ENCODE peak calls at places on chromosome 17, in four cellular contexts. J, F, N and X are unnamed samples.

GRCh38 chr17:266219-266618 is 84.8 kb upstream of the DOC2B start:
- DNase-seq in J (no peak), F (peak; percentile 1), N (no peak), X (no peak)

GRCh38 chr17:21286066-21286770 is 1.7 kb downstream of the MAP2K3 start:
- DNase-seq in J (peak; percentile 96), F (peak; percentile 95), N (peak; percentile 82), X (no peak)

GRCh38 chr17:5118219-5118618 is 2.4 kb downstream of the USP6 start:
- DNase-seq in J (no peak), F (no peak), N (no peak), X (no peak)

GRCh38 chr17:46790216-46790615 is 28.3 kb downstream of the WNT3 start:
- DNase-seq in J (no peak), F (no peak), N (no peak), X (no peak)

GRCh38 chr17:78129385-78130079 is 977 bp upstream of the TMC6 start:
- DNase-seq in J (no peak), F (no peak), N (peak; percentile 13), X (no peak)

GRCh38 chr17:16926061-16926511 is 45.8 kb downstream of the TNFRSF13B start:
- DNase-seq in J (no peak), F (no peak), N (no peak), X (no peak)

GRCh38 chr17:67400193-67400592 is 23.1 kb downstream of the PITPNC1 start:
- DNase-seq in J (no peak), F (no peak), N (no peak), X (no peak)

GRCh38 chr17:75914643-75915265 is 10.1 kb upstream of the MRPL38 start:
- DNase-seq in J (no peak), F (no peak), N (no peak), X (no peak)

GRCh38 chr17:35856603-35857002 is 12.1 kb downstream of the HEATR9 start:
- DNase-seq in J (no peak), F (no peak), N (no peak), X (no peak)

GRCh38 chr17:3773511-3773910 is 27.5 kb downstream of the ITGAE start:
- DNase-seq in J (peak; percentile 34), F (no peak), N (no peak), X (no peak)

GRCh38 chr17:3773966-3774365 is 27.0 kb downstream of the ITGAE start:
- DNase-seq in J (no peak), F (no peak), N (no peak), X (no peak)

GRCh38 chr17:3780986-3781385 is 20.0 kb downstream of the ITGAE start:
- DNase-seq in J (no peak), F (no peak), N (no peak), X (no peak)

GRCh38 chr17:3772764-3773163 is 28.2 kb downstream of the ITGAE start:
- DNase-seq in J (no peak), F (no peak), N (no peak), X (no peak)

GRCh38 chr17:3777366-3777765 is 23.6 kb downstream of the ITGAE start:
- DNase-seq in J (no peak), F (no peak), N (no peak), X (no peak)
- H3K27ac ChIP-seq in J (no peak overlapping the region), F (no peak overlapping the region), N (no peak overlapping the region), X (no peak overlapping the region)

GRCh38 chr17:1449412-1449967 is 6.5 kb downstream of the CRK start:
- DNase-seq in J (no peak), F (no peak), N (no peak), X (no peak)
- H3K27ac ChIP-seq in J (no peak overlapping the region), F (no peak overlapping the region), N (peak overlapping the region; percentile 87), X (no peak overlapping the region)

GRCh38 chr17:28812980-28813377 is 29.6 kb downstream of the FAM222B start:
- DNase-seq in J (no peak), F (no peak), N (no peak), X (no peak)
- H3K27ac ChIP-seq in J (peak overlapping the region; percentile 99), F (peak overlapping the region; percentile 74), N (peak overlapping the region; percentile 92), X (no peak overlapping the region)

DNA sequence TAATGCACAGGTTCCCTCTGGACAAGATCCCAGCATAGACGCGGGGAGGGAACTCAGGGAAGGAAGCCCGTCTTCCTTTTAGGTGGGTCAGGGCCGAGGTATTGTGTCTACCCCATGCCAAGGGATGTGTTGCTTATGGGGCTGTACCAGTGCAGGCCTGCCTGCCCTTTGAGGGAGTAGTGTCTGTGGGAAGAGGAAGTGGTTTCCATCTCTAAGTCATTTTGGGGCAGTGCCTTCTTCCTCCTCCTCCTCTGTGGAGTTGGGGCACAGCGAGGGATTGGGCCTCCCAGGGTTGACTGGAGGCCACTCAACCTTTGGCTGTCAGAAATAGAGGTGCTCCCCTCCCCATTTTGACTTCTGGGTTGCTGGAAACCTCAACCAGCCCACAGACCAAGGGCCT is 26.5 kb downstream of the GJD3 start:
- DNase-seq in J (no peak), F (no peak), N (no peak), X (no peak)
- H3K27ac ChIP-seq in J (no peak overlapping the region), F (no peak overlapping the region), N (peak overlapping the region; percentile 99), X (no peak overlapping the region)

GRCh38 chr17:37643829-37644228 is 583 bp upstream of the DDX52 start:
- DNase-seq in J (no peak), F (peak; percentile 43), N (no peak), X (no peak)
- H3K27ac ChIP-seq in J (no peak overlapping the region), F (peak overlapping the region; percentile 62), N (peak overlapping the region; percentile 89), X (no peak overlapping the region)

GRCh38 chr17:48406936-48407567 is 23.0 kb downstream of the SKAP1 start:
- DNase-seq in J (no peak), F (no peak), N (no peak), X (no peak)
- H3K27ac ChIP-seq in J (no peak overlapping the region), F (no peak overlapping the region), N (no peak overlapping the region), X (no peak overlapping the region)